ENCODE peak calls at places on chromosomes 13 and 19, in six cellular contexts. W is astrocyte, N is IMR-90, Y is stomach, R is BJ, H is tibial artery. Z is an unnamed sample.

GRCh38 chr13:87244256-87244870 is 426.8 kb upstream of the SLITRK5 start:
- DNase-seq in W (no peak), N (no peak), Y (no peak), R (no peak), H (no peak), Z (no peak)

GRCh38 chr13:113402471-113403254 is 38.7 kb upstream of the GRTP1 start:
- DNase-seq in R (no peak), W (no peak), N (no peak), H (peak; percentile 62), Y (no peak), Z (no peak)

GRCh38 chr13:110509971-110510786 is 51.3 kb downstream of the RAB20 start:
- DNase-seq in H (peak; percentile 71), R (no peak), Y (no peak), W (no peak), N (peak; percentile 30), Z (no peak)

GRCh38 chr13:23723463-23723862 is 153.3 kb downstream of the TNFRSF19 start:
- DNase-seq in W (peak; percentile 61), Y (no peak), R (peak; percentile 26), N (peak; percentile 78), H (no peak), Z (no peak)

GRCh38 chr13:31037874-31038475 is 105.5 kb downstream of the TEX26 start:
- DNase-seq in R (no peak), Y (no peak), W (no peak), H (no peak), N (no peak), Z (no peak)

GRCh38 chr19:5837768-5838364 is 1.6 kb downstream of the FUT6 start:
- DNase-seq in R (no peak), H (no peak), W (no peak), Y (no peak), N (no peak), Z (no peak)

GRCh38 chr13:110637747-110638146 is 22.4 kb downstream of the NAXD start:
- DNase-seq in R (no peak), W (no peak), Y (no peak), N (no peak), H (no peak), Z (no peak)

GRCh38 chr19:10852098-10852800 is 4.0 kb downstream of the C19orf38 start:
- DNase-seq in R (peak; percentile 23), H (no peak), Y (no peak), N (peak; percentile 75), W (peak; percentile 47), Z (no peak)

GRCh38 chr13:21747456-21747855 is 76.6 kb downstream of the FGF9 start:
- DNase-seq in Y (no peak), R (no peak), H (no peak), W (no peak), N (no peak), Z (no peak)

GRCh38 chr19:45087531-45087930 is 5.4 kb upstream of the PPP1R37 start:
- DNase-seq in W (no peak), R (no peak), N (no peak), H (no peak), Y (no peak), Z (no peak)

GRCh38 chr19:40348961-40349507 is 539 bp downstream of the PLD3 start:
- DNase-seq in H (no peak), R (no peak), Y (no peak), N (peak; percentile 52), W (peak; percentile 51), Z (peak; percentile 16)

GRCh38 chr13:106373989-106374572 is 161.4 kb downstream of the EFNB2 start:
- DNase-seq in N (peak; percentile 73), Y (no peak), H (no peak), R (no peak), W (peak; percentile 71), Z (no peak)

GRCh38 chr19:23118400-23118799 is 1.6 kb downstream of the ZNF730 start:
- DNase-seq in H (no peak), R (no peak), W (no peak), Y (no peak), N (no peak), Z (no peak)

GRCh38 chr19:17889609-17890214 is 18.0 kb downstream of the SLC5A5 start:
- DNase-seq in W (peak; percentile 16), N (peak; percentile 37), H (no peak), Y (no peak), R (no peak), Z (peak; percentile 34)

GRCh38 chr19:55112246-55112780 is 5.1 kb downstream of the PPP1R12C start:
- DNase-seq in R (no peak), H (no peak), Y (no peak), W (no peak), N (no peak), Z (no peak)

GRCh38 chr13:51590966-51591627 is 6.8 kb downstream of the WDFY2 start:
- DNase-seq in N (peak; percentile 90), W (peak; percentile 79), H (no peak), Y (peak; percentile 41), R (peak; percentile 96), Z (peak; percentile 34)

GRCh38 chr19:18415177-18415867 is 3.9 kb upstream of the SSBP4 start:
- DNase-seq in Y (no peak), W (peak; percentile 25), R (no peak), H (peak; percentile 89), N (peak; percentile 66), Z (no peak)

GRCh38 chr13:60572003-60572792 is 175.2 kb downstream of the TDRD3 start:
- DNase-seq in H (no peak), W (peak; percentile 79), Y (no peak), N (peak; percentile 85), R (no peak), Z (no peak)

GRCh38 chr13:75458696-75459422 is 23.1 kb downstream of the TBC1D4 start:
- DNase-seq in W (no peak), H (no peak), N (no peak), R (no peak), Y (peak; percentile 71), Z (peak; percentile 86)

GRCh38 chr19:15721208-15721607 is 6.6 kb upstream of the OR10H2 start:
- DNase-seq in R (no peak), Y (no peak), N (no peak), H (no peak), W (no peak), Z (no peak)

GRCh38 chr13:50055454-50055853 is 40.2 kb downstream of the KCNRG start:
- DNase-seq in H (no peak), R (no peak), W (no peak), N (no peak), Y (no peak), Z (no peak)

GRCh38 chr19:577439-578392 is 5.3 kb downstream of the BSG start:
- DNase-seq in R (no peak), N (no peak), Y (no peak), H (no peak), W (no peak), Z (no peak)
- H3K36me3 ChIP-seq in R (peaks cover 14% of the 10 kb centered on the region), N (peaks cover 22% of the 10 kb centered on the region), Y (peaks cover 49% of the 10 kb centered on the region), H (peaks cover 33% of the 10 kb centered on the region), W (peaks cover 3% of the 10 kb centered on the region), Z (peaks cover 8% of the 10 kb centered on the region)

DNA sequence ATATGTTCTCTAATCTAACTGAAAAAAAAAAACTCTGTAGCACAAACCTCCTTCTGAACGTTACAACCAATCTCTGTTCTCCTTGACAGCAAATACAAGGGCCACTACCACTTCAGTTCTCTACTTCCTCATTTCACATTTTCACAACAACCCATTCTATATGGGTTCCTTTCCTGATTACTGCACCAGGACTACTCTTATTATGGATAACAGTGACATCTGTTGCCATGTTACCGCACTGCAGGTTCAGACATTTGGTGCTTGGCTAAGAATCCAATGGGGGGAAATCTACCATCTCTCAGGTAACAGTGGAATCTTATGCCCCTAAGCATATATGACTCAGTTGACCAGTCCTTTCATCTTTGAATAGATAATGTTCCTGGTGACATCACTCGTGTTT is 11.6 kb upstream of the FPR3 start:
- DNase-seq in N (no peak), W (no peak), R (no peak), H (no peak), Y (no peak), Z (no peak)
- H3K27me3 ChIP-seq in N (peaks cover 2% of the 10 kb centered on the region), W (peaks cover 4% of the 10 kb centered on the region), R (no peaks in the 10 kb centered on the region), H (no peaks in the 10 kb centered on the region), Y (no peaks in the 10 kb centered on the region), Z (no peaks in the 10 kb centered on the region)

GRCh38 chr19:52028027-52028779 is at the start of gene ZNF614:
- DNase-seq in N (peak; percentile 86), H (peak; percentile 92), R (peak; percentile 40), Y (peak; percentile 87), W (peak; percentile 83), Z (peak; percentile 82)
- H3K36me3 ChIP-seq in N (peaks cover 13% of the 10 kb centered on the region), H (peaks cover 60% of the 10 kb centered on the region), R (peaks cover 7% of the 10 kb centered on the region), Y (peaks cover 45% of the 10 kb centered on the region), W (peaks cover 19% of the 10 kb centered on the region), Z (peaks cover 7% of the 10 kb centered on the region)

GRCh38 chr13:27806744-27807387 is 14.6 kb downstream of the GSX1 start:
- DNase-seq in N (no peak), R (no peak), Y (no peak), H (no peak), W (no peak), Z (no peak)

GRCh38 chr13:27808866-27809546 is 16.7 kb downstream of the GSX1 start:
- DNase-seq in Y (no peak), R (no peak), H (no peak), N (no peak), W (no peak), Z (no peak)

GRCh38 chr13:27813826-27814225 is 21.5 kb downstream of the GSX1 start:
- DNase-seq in W (no peak), H (no peak), Y (no peak), R (no peak), N (no peak), Z (no peak)

GRCh38 chr13:27810461-27810860 is 18.2 kb downstream of the GSX1 start:
- DNase-seq in N (no peak), W (no peak), R (no peak), H (no peak), Y (no peak), Z (no peak)

GRCh38 chr13:27810009-27810408 is 17.7 kb downstream of the GSX1 start:
- DNase-seq in W (no peak), N (no peak), H (no peak), Y (no peak), R (no peak), Z (no peak)
- H3K27me3 ChIP-seq in W (no peaks in the 10 kb centered on the region), N (peaks cover 22% of the 10 kb centered on the region), H (no peaks in the 10 kb centered on the region), Y (peaks cover 7% of the 10 kb centered on the region), R (peaks cover 8% of the 10 kb centered on the region), Z (no peaks in the 10 kb centered on the region)

DNA sequence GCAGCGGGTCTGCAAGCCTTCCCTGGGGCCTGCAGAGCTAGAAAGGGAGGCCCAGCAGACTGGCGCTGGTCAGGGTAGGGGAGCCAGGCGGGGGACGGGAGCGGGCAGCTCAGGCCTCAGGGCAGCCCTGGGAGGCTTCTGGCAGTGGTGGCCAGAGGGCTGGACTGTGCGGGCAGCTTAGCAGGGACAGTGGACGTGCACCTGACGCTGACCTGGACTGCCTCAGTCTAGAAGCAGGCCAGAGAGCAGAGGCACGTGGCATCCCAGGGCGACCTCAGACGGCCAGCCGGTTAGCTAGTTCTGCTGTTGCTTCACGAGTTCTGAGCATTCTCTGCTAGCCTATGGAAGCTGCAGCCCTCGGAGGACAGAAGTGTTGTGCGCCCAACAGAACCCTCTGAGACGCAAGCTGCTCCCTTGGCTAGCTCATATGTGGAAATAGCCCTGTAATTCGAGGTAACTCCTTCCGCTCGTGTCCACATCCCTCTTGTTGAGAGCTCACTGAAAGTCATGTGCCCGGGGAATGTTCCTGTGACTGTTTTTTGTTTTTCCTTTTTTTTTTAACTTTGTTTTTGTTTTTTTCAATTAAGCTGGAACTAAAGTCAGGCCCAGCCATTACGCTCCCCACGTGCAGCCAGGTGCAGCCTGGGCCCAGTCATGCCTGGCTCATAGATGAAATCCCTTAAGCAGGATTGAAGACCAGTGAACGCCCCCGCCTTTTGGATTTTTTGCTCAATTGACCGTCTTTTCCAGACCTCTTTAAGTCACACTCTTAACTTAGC is 1.9 kb upstream of the FAM174C start:
- DNase-seq in R (no peak), Y (no peak), N (no peak), W (no peak), H (no peak), Z (no peak)
- H3K36me3 ChIP-seq in R (peaks cover 37% of the 10 kb centered on the region), Y (peaks cover 48% of the 10 kb centered on the region), N (peaks cover 47% of the 10 kb centered on the region), W (peaks cover 24% of the 10 kb centered on the region), H (peaks cover 42% of the 10 kb centered on the region), Z (peaks cover 18% of the 10 kb centered on the region)

Z was measured in body of pancreas.